ENCODE peak calls at places on chromosomes 11 and 22, in ten cellular contexts. J is stimulated activated CD4-positive, alpha-beta T cell treated with anti-CD3 and anti-CD28 coated beads, TNF-alpha, amount 100 ng/mL, for 4 hours; Z is germinal center; X is MV-4-11; O is SJSA1; Y is AG20443; T is right atrium auricular region; B is iPS-NIHi11; N is amniotic stem cell; M is islet precursor cell. D is an unnamed sample.

GRCh38 chr22:23763579-23764331 is 965 bp downstream of the C22orf15 start:
- DNase-seq in J (no peak), N (no peak), Z (peak; percentile 61), Y (no peak), M (no peak), T (no peak), B (no peak), X (no peak), O (no peak), D (no peak)

GRCh38 chr11:67311556-67312082 is 8.3 kb downstream of the SSH3 start:
- DNase-seq in X (no peak), B (no peak), M (no peak), O (no peak), J (no peak), T (no peak), Z (no peak), N (no peak), Y (no peak), D (no peak)

GRCh38 chr11:33633251-33634003 is 67.2 kb downstream of the C11orf91 start:
- DNase-seq in M (peak; percentile 92), O (peak; percentile 51), J (no peak), X (no peak), Y (peak; percentile 54), T (no peak), B (peak; percentile 43), Z (no peak), N (peak; percentile 16), D (no peak)

GRCh38 chr22:27462190-27462589 is 339.4 kb downstream of the MN1 start:
- DNase-seq in B (no peak), J (no peak), Y (peak; percentile 67), Z (no peak), M (peak; percentile 73), O (no peak), T (no peak), N (no peak), X (no peak), D (peak; percentile 72)

GRCh38 chr11:66739983-66740382 is 11.0 kb upstream of the SPTBN2 start:
- DNase-seq in O (no peak), X (no peak), J (no peak), Z (no peak), M (no peak), Y (no peak), T (no peak), B (no peak), N (no peak), D (no peak)

GRCh38 chr11:67615455-67616430 is 9.0 kb downstream of the NDUFV1 start:
- DNase-seq in M (peak; percentile 72), N (no peak), T (no peak), Z (peak; percentile 50), O (peak; percentile 78), J (no peak), Y (peak; percentile 53), X (peak; percentile 21), B (peak; percentile 74), D (no peak)

GRCh38 chr22:21898354-21898896 is 31.0 kb upstream of the MAPK1 start:
- DNase-seq in B (no peak), M (no peak), N (no peak), J (no peak), O (no peak), T (no peak), Z (no peak), X (no peak), Y (no peak), D (no peak)

GRCh38 chr11:108466405-108466804 is 924 bp downstream of the C11orf65 start:
- DNase-seq in O (no peak), M (no peak), N (no peak), J (no peak), B (no peak), Y (no peak), T (no peak), X (no peak), Z (no peak), D (peak; percentile 6)

GRCh38 chr11:8218840-8219239 is 44.8 kb downstream of the LMO1 start:
- DNase-seq in M (no peak), Z (no peak), X (no peak), T (no peak), B (no peak), Y (no peak), N (no peak), J (no peak), O (no peak), D (no peak)

GRCh38 chr11:64140101-64140500 is 25.8 kb downstream of the MACROD1 start:
- DNase-seq in M (no peak), X (no peak), B (no peak), O (no peak), J (no peak), T (no peak), Y (no peak), Z (no peak), N (no peak), D (no peak)

GRCh38 chr11:22192642-22193347 is at the start of gene ANO5:
- DNase-seq in M (peak; percentile 90), O (peak; percentile 43), Y (peak; percentile 23), J (no peak), X (no peak), B (peak; percentile 79), Z (peak; percentile 2), N (no peak), T (peak; percentile 62), D (peak; percentile 75)

GRCh38 chr11:75782540-75783263 is 14.1 kb downstream of the DGAT2 start:
- DNase-seq in N (no peak), Y (no peak), X (no peak), O (no peak), B (no peak), M (no peak), T (no peak), J (no peak), Z (no peak), D (no peak)

GRCh38 chr11:47507016-47507631 is 45.8 kb downstream of the CELF1 start:
- DNase-seq in J (no peak), O (no peak), X (peak; percentile 33), M (no peak), Y (peak; percentile 38), B (no peak), N (no peak), Z (no peak), T (no peak), D (no peak)

GRCh38 chr22:23119492-23120414 is 22.0 kb downstream of the RSPH14 start:
- DNase-seq in N (no peak), J (no peak), Z (peak; percentile 50), Y (no peak), O (no peak), M (no peak), X (no peak), B (no peak), T (no peak), D (no peak)

GRCh38 chr11:77198440-77198849 is 70.4 kb downstream of the MYO7A start:
- DNase-seq in Y (no peak), M (peak; percentile 71), X (peak; percentile 4), T (no peak), J (no peak), O (no peak), Z (peak; percentile 55), N (no peak), B (peak; percentile 86), D (no peak)

GRCh38 chr11:72700026-72700610 is 25.9 kb upstream of the PDE2A start:
- DNase-seq in J (no peak), B (no peak), M (peak; percentile 62), T (no peak), N (no peak), O (no peak), Y (peak; percentile 78), X (no peak), Z (no peak), D (no peak)

GRCh38 chr11:45339754-45340519 is 53.8 kb upstream of the SYT13 start:
- DNase-seq in J (peak; percentile 92), Y (peak; percentile 96), M (peak; percentile 99), Z (peak; percentile 95), B (peak; percentile 99), T (peak; percentile 96), X (peak; percentile 95), O (peak; percentile 96), N (peak; percentile 62), D (peak; percentile 97)

GRCh38 chr11:106061936-106062591 is 15.1 kb downstream of the KBTBD3 start:
- DNase-seq in J (no peak), Y (no peak), O (no peak), T (no peak), M (no peak), X (no peak), N (no peak), Z (no peak), B (no peak), D (no peak)

GRCh38 chr11:95308512-95309035 is 77.6 kb upstream of the SESN3 start:
- DNase-seq in J (no peak), B (no peak), Y (no peak), T (no peak), O (no peak), N (no peak), Z (no peak), M (no peak), X (no peak), D (no peak)

GRCh38 chr22:22674473-22674872 is 30.1 kb downstream of the GGTLC2 start:
- DNase-seq in J (no peak), T (no peak), Z (no peak), Y (no peak), N (no peak), X (no peak), M (no peak), B (no peak), O (no peak), D (no peak)

GRCh38 chr11:92505689-92506088 is 281.1 kb downstream of the FAT3 start:
- DNase-seq in M (no peak), T (no peak), N (no peak), B (no peak), Y (no peak), Z (no peak), O (no peak), X (no peak), J (no peak), D (no peak)

GRCh38 chr11:3162410-3163240 is 2.5 kb downstream of the OSBPL5 start:
- DNase-seq in X (no peak), T (no peak), M (no peak), Y (no peak), Z (no peak), J (no peak), B (no peak), O (no peak), N (no peak), D (no peak)

GRCh38 chr11:89168396-89168795 is 9.3 kb upstream of the TYR start:
- DNase-seq in X (no peak), Y (no peak), Z (no peak), O (no peak), N (no peak), J (no peak), M (no peak), T (no peak), B (no peak), D (no peak)

GRCh38 chr11:33089776-33090175 is 50.4 kb downstream of the TCP11L1 start:
- DNase-seq in N (no peak), O (no peak), X (no peak), Z (no peak), M (no peak), T (no peak), J (no peak), B (no peak), Y (no peak), D (no peak)

GRCh38 chr11:1295086-1295485 is 14.3 kb downstream of the TOLLIP start:
- DNase-seq in B (no peak), N (no peak), Z (no peak), J (no peak), O (no peak), X (no peak), Y (no peak), M (no peak), T (no peak), D (no peak)

GRCh38 chr11:63020671-63021255 is 5.1 kb upstream of the SLC22A8 start:
- DNase-seq in Z (no peak), M (no peak), T (no peak), J (peak; percentile 12), O (no peak), X (no peak), Y (no peak), N (no peak), B (peak; percentile 72), D (no peak)

GRCh38 chr11:130514316-130514715 is 65.9 kb downstream of the ADAMTS15 start:
- DNase-seq in Z (no peak), N (no peak), O (no peak), M (no peak), Y (peak; percentile 47), X (no peak), J (no peak), T (no peak), B (no peak), D (no peak)

GRCh38 chr11:34826384-34826726 is 89.8 kb downstream of the APIP start:
- DNase-seq in N (no peak), B (no peak), Y (no peak), X (no peak), J (no peak), O (no peak), M (no peak), Z (no peak), T (no peak), D (no peak)

D was measured in retina.